ENCODE peak calls at places on chromosomes 16 and 17, in ten cellular contexts. K is mucosa of gallbladder, L is NCI-H146, Q is D341Med, V is activated gamma-delta T cell treated with Interleukin-2 at 50 U/mL for 16 hours, O is T-cell, M is GDM1, S is NCI-H446, T is AG04449, B is anterior cingulate cortex. R is an unnamed sample.

GRCh38 chr16:12758031-12758669 is 45.5 kb downstream of the CPPED1 start:
- DNase-seq in M (no peak), V (no peak), L (peak), Q (peak), B (no peak), S (peak), T (no peak), K (no peak), O (no peak), R (no peak)

GRCh38 chr17:3008336-3009279 is 54.8 kb downstream of the OR1D5 start:
- DNase-seq in L (no peak), M (no peak), K (no peak), B (no peak), V (no peak), O (no peak), Q (no peak), T (no peak), S (no peak), R (no peak)

GRCh38 chr17:58172369-58173071 is 5.7 kb downstream of the OR4D2 start:
- DNase-seq in V (peak), M (peak), S (peak), Q (peak), L (peak), B (no peak), T (no peak), O (peak), K (no peak), R (no peak)

GRCh38 chr17:8103549-8103948 is 14.8 kb downstream of the ALOXE3 start:
- DNase-seq in Q (no peak), B (no peak), O (no peak), L (no peak), K (no peak), T (no peak), V (no peak), M (no peak), S (no peak), R (peak)

GRCh38 chr17:3557768-3558583 is at the start of gene TRPV3:
- DNase-seq in B (no peak), V (peak), T (no peak), M (no peak), S (no peak), O (peak), K (peak), L (no peak), Q (peak), R (peak)

GRCh38 chr16:3776316-3776715 is 59.0 kb upstream of the TRAP1 start:
- DNase-seq in O (no peak), V (no peak), B (no peak), T (no peak), Q (no peak), K (no peak), M (no peak), L (no peak), S (no peak), R (peak)

GRCh38 chr17:59349178-59349577 is 17.7 kb downstream of the YPEL2 start:
- DNase-seq in S (no peak), O (no peak), V (no peak), B (no peak), M (no peak), L (no peak), T (no peak), K (no peak), Q (no peak), R (no peak)

GRCh38 chr17:4920351-4921048 is 11.6 kb upstream of the GP1BA start:
- DNase-seq in B (no peak), V (no peak), K (no peak), O (no peak), T (no peak), M (no peak), Q (no peak), L (no peak), S (no peak), R (peak)

GRCh38 chr17:73887739-73888138 is 243.5 kb upstream of the SDK2 start:
- DNase-seq in O (no peak), B (no peak), S (no peak), L (no peak), Q (no peak), K (no peak), V (no peak), M (no peak), T (no peak), R (no peak)

GRCh38 chr17:76969598-76970172 is 101.5 kb downstream of the MGAT5B start:
- DNase-seq in B (no peak), V (no peak), K (no peak), Q (peak), T (no peak), L (peak), O (no peak), M (no peak), S (no peak), R (peak)

GRCh38 chr16:49590166-49590871 is 216.7 kb downstream of the C16orf78 start:
- DNase-seq in Q (no peak), M (no peak), K (no peak), V (no peak), T (no peak), B (no peak), S (no peak), O (no peak), L (no peak), R (peak)

GRCh38 chr16:78444-79145 is 570 bp downstream of the MPG start:
- DNase-seq in S (no peak), T (no peak), L (peak), V (no peak), O (no peak), Q (no peak), B (no peak), K (no peak), M (no peak), R (peak)

GRCh38 chr17:74738051-74738996 is 1.3 kb downstream of the RAB37 start:
- DNase-seq in S (no peak), M (peak), L (peak), T (no peak), O (peak), K (no peak), V (peak), B (no peak), Q (no peak), R (no peak)

GRCh38 chr16:8571061-8571596 is 19.2 kb downstream of the TMEM114 start:
- DNase-seq in Q (no peak), B (no peak), V (no peak), T (peak), K (no peak), O (no peak), L (peak), M (no peak), S (no peak), R (no peak)

GRCh38 chr16:87064731-87065720 is 252.2 kb downstream of the C16orf95 start:
- DNase-seq in S (no peak), B (no peak), M (no peak), Q (no peak), T (no peak), O (no peak), L (no peak), K (no peak), V (no peak), R (no peak)

GRCh38 chr16:75323198-75323597 is 71.8 kb upstream of the BCAR1 start:
- DNase-seq in V (no peak), Q (no peak), K (no peak), L (no peak), O (no peak), T (no peak), B (no peak), S (no peak), M (no peak), R (no peak)

GRCh38 chr16:30183961-30184429 is 593 bp downstream of the CORO1A start:
- DNase-seq in K (peak), S (no peak), T (no peak), M (peak), V (peak), O (peak), L (no peak), Q (peak), B (no peak), R (peak)

GRCh38 chr16:1772362-1772907 is at the start of gene EME2:
- DNase-seq in K (no peak), B (no peak), V (no peak), L (peak), M (no peak), S (no peak), O (peak), Q (no peak), T (no peak), R (peak)

GRCh38 chr16:70706948-70707465 is 21.2 kb upstream of the MTSS2 start:
- DNase-seq in V (no peak), T (no peak), L (no peak), Q (no peak), M (no peak), B (no peak), S (no peak), O (no peak), K (no peak), R (no peak)

GRCh38 chr16:19601083-19601976 is 45.8 kb downstream of the VPS35L start:
- DNase-seq in L (peak), M (no peak), V (peak), S (peak), B (no peak), O (peak), T (no peak), Q (peak), K (no peak), R (peak)

GRCh38 chr16:30977502-30977901 is 7.5 kb upstream of the HSD3B7 start:
- DNase-seq in S (no peak), K (no peak), T (no peak), Q (peak), L (no peak), V (no peak), M (no peak), O (peak), B (no peak), R (no peak)

GRCh38 chr17:82957469-82957795 is 117.6 kb upstream of the ZNF750 start:
- DNase-seq in Q (no peak), M (no peak), L (no peak), K (no peak), O (no peak), V (no peak), S (peak), T (no peak), B (no peak), R (no peak)

GRCh38 chr16:12461201-12461600 is 342.5 kb downstream of the CPPED1 start:
- DNase-seq in L (no peak), K (no peak), Q (no peak), B (no peak), S (no peak), O (no peak), V (no peak), T (no peak), M (no peak), R (no peak)

GRCh38 chr16:85192736-85193493 is 80.6 kb upstream of the CIBAR2 start:
- DNase-seq in M (no peak), O (no peak), K (no peak), Q (no peak), S (peak), V (no peak), L (no peak), T (no peak), B (no peak), R (no peak)

GRCh38 chr16:84464116-84464515 is 40.3 kb downstream of the MEAK7 start:
- DNase-seq in Q (no peak), K (no peak), T (no peak), V (no peak), S (no peak), B (no peak), O (no peak), M (no peak), L (no peak), R (no peak)